ENCODE peak calls at places on chromosomes 5 and 9, in five cellular contexts. One of them, this sample, is unnamed.

GRCh38 chr5:138054863-138055558 is 22.1 kb upstream of the FAM13B start:
- DNase-seq in foreskin fibroblast: no peak
- DNase-seq in AG10803: no peak
- DNase-seq in HepG2: peak; percentile 22
- DNase-seq in lower lobe of right lung: no peak
- DNase-seq in this sample: no peak

GRCh38 chr9:33329996-33330395 is 39.7 kb downstream of the NFX1 start:
- DNase-seq in foreskin fibroblast: peak; percentile 70
- DNase-seq in lower lobe of right lung: no peak
- DNase-seq in AG10803: peak; percentile 10
- DNase-seq in HepG2: no peak
- DNase-seq in this sample: peak; percentile 65

GRCh38 chr5:171627936-171628335 is 157.7 kb upstream of the SMIM23 start:
- DNase-seq in foreskin fibroblast: no peak
- DNase-seq in AG10803: no peak
- DNase-seq in lower lobe of right lung: no peak
- DNase-seq in HepG2: no peak
- DNase-seq in this sample: no peak

GRCh38 chr9:128940271-128940921 is 7.0 kb downstream of the DOLK start:
- DNase-seq in HepG2: peak; percentile 18
- DNase-seq in foreskin fibroblast: no peak
- DNase-seq in AG10803: no peak
- DNase-seq in lower lobe of right lung: peak; percentile 36
- DNase-seq in this sample: no peak

GRCh38 chr9:79377315-79377855 is 194.4 kb upstream of the TLE4 start:
- DNase-seq in AG10803: peak; percentile 21
- DNase-seq in lower lobe of right lung: no peak
- DNase-seq in HepG2: no peak
- DNase-seq in foreskin fibroblast: no peak
- DNase-seq in this sample: no peak

GRCh38 chr5:153340139-153340538 is 150.3 kb upstream of the GRIA1 start:
- DNase-seq in foreskin fibroblast: no peak
- DNase-seq in AG10803: no peak
- DNase-seq in lower lobe of right lung: no peak
- DNase-seq in HepG2: no peak
- DNase-seq in this sample: no peak

GRCh38 chr9:68730570-68731227 is 25.7 kb downstream of the PIP5K1B start:
- DNase-seq in foreskin fibroblast: no peak
- DNase-seq in AG10803: no peak
- DNase-seq in lower lobe of right lung: no peak
- DNase-seq in HepG2: peak; percentile 63
- DNase-seq in this sample: no peak

GRCh38 chr5:169917425-169917824 is 62.9 kb downstream of the INSYN2B start:
- DNase-seq in foreskin fibroblast: no peak
- DNase-seq in AG10803: no peak
- DNase-seq in HepG2: no peak
- DNase-seq in lower lobe of right lung: no peak
- DNase-seq in this sample: no peak

GRCh38 chr5:6302684-6303083 is 75.7 kb downstream of the MED10 start:
- DNase-seq in foreskin fibroblast: no peak
- DNase-seq in lower lobe of right lung: no peak
- DNase-seq in HepG2: no peak
- DNase-seq in AG10803: no peak
- DNase-seq in this sample: no peak

GRCh38 chr5:2391566-2391965 is 359.9 kb downstream of the IRX2 start:
- DNase-seq in AG10803: no peak
- DNase-seq in lower lobe of right lung: no peak
- DNase-seq in HepG2: no peak
- DNase-seq in foreskin fibroblast: no peak
- DNase-seq in this sample: no peak

GRCh38 chr5:172499287-172499686 is 45.0 kb upstream of the SH3PXD2B start:
- DNase-seq in foreskin fibroblast: no peak
- DNase-seq in HepG2: no peak
- DNase-seq in AG10803: no peak
- DNase-seq in lower lobe of right lung: no peak
- DNase-seq in this sample: no peak

GRCh38 chr5:120228262-120229031 is 235.7 kb upstream of the PRR16 start:
- DNase-seq in HepG2: peak; percentile 1
- DNase-seq in AG10803: peak; percentile 13
- DNase-seq in foreskin fibroblast: no peak
- DNase-seq in lower lobe of right lung: no peak
- DNase-seq in this sample: no peak

GRCh38 chr9:68508547-68508946 is 32.1 kb downstream of the TMEM252 start:
- DNase-seq in AG10803: no peak
- DNase-seq in HepG2: no peak
- DNase-seq in lower lobe of right lung: no peak
- DNase-seq in foreskin fibroblast: no peak
- DNase-seq in this sample: no peak

GRCh38 chr5:100683881-100684280 is 148.7 kb downstream of the FAM174A start:
- DNase-seq in HepG2: no peak
- DNase-seq in lower lobe of right lung: no peak
- DNase-seq in AG10803: no peak
- DNase-seq in foreskin fibroblast: no peak
- DNase-seq in this sample: no peak

GRCh38 chr5:142866563-142867275 is 96.5 kb downstream of the ARHGAP26 start:
- DNase-seq in foreskin fibroblast: no peak
- DNase-seq in AG10803: peak; percentile 67
- DNase-seq in HepG2: peak; percentile 74
- DNase-seq in lower lobe of right lung: no peak
- DNase-seq in this sample: peak; percentile 59

GRCh38 chr5:14591548-14591947 is 10.0 kb downstream of the OTULINL start:
- DNase-seq in lower lobe of right lung: no peak
- DNase-seq in foreskin fibroblast: peak; percentile 64
- DNase-seq in AG10803: no peak
- DNase-seq in HepG2: no peak
- DNase-seq in this sample: peak; percentile 49

GRCh38 chr5:154858972-154859950 is 834 bp downstream of the CNOT8 start:
- DNase-seq in foreskin fibroblast: no peak
- DNase-seq in HepG2: no peak
- DNase-seq in AG10803: no peak
- DNase-seq in lower lobe of right lung: no peak
- DNase-seq in this sample: peak; percentile 21

GRCh38 chr9:68714416-68715180 is 9.6 kb downstream of the PIP5K1B start:
- DNase-seq in lower lobe of right lung: no peak
- DNase-seq in AG10803: no peak
- DNase-seq in foreskin fibroblast: no peak
- DNase-seq in HepG2: no peak
- DNase-seq in this sample: no peak

GRCh38 chr9:20863910-20864309 is 167.5 kb downstream of the HACD4 start:
- DNase-seq in HepG2: no peak
- DNase-seq in lower lobe of right lung: no peak
- DNase-seq in foreskin fibroblast: no peak
- DNase-seq in AG10803: no peak
- DNase-seq in this sample: no peak

GRCh38 chr9:37897665-37898064 is 6.3 kb downstream of the SLC25A51 start:
- DNase-seq in lower lobe of right lung: no peak
- DNase-seq in foreskin fibroblast: no peak
- DNase-seq in AG10803: no peak
- DNase-seq in HepG2: no peak
- DNase-seq in this sample: peak; percentile 44

GRCh38 chr5:138467711-138468132 is 2.4 kb downstream of the EGR1 start:
- DNase-seq in lower lobe of right lung: peak; percentile 47
- DNase-seq in foreskin fibroblast: no peak
- DNase-seq in AG10803: peak; percentile 63
- DNase-seq in HepG2: no peak
- DNase-seq in this sample: no peak

GRCh38 chr5:123868267-123868666 is 356.3 kb downstream of the CSNK1G3 start:
- DNase-seq in lower lobe of right lung: no peak
- DNase-seq in AG10803: no peak
- DNase-seq in foreskin fibroblast: no peak
- DNase-seq in HepG2: no peak
- DNase-seq in this sample: peak; percentile 5

GRCh38 chr5:160233215-160233614 is 3.9 kb downstream of the FABP6 start:
- DNase-seq in lower lobe of right lung: no peak
- DNase-seq in foreskin fibroblast: peak; percentile 4
- DNase-seq in HepG2: no peak
- DNase-seq in AG10803: peak; percentile 31
- DNase-seq in this sample: no peak

GRCh38 chr9:127945338-127945737 is 7.7 kb upstream of the DPM2 start:
- DNase-seq in AG10803: no peak
- DNase-seq in HepG2: no peak
- DNase-seq in lower lobe of right lung: no peak
- DNase-seq in foreskin fibroblast: no peak
- DNase-seq in this sample: no peak

DNA sequence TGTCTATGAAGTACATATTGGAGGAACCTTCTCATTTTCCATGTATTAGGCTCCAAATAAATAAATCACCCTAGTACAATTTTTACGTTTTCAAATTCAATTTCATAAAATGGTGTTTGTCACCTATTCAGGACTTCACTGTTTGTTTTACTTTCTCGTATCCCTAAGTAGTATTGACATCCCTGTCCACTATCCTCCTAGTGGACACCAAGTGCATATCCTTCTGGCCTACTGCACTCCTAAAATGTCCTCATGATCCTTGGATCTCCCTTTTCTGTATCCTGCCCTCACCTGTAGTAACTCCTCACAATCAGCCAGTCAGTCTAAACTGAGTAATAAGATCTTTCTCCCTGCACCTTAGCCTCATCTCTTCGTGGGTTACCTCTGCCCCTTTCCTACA is 539.9 kb downstream of the DMRTA1 start:
- DNase-seq in AG10803: no peak
- DNase-seq in HepG2: no peak
- DNase-seq in foreskin fibroblast: no peak
- DNase-seq in lower lobe of right lung: no peak
- DNase-seq in this sample: no peak
- TF ChIP-seq CTCF in AG10803: no peak
- TF ChIP-seq CTCF in HepG2: no peak
- TF ChIP-seq CTCF in foreskin fibroblast: no peak
- TF ChIP-seq CTCF in lower lobe of right lung: no peak
- TF ChIP-seq CTCF in this sample: no peak

GRCh38 chr5:92222449-92222848 is 839.3 kb upstream of the ARRDC3 start:
- DNase-seq in foreskin fibroblast: peak; percentile 5
- DNase-seq in AG10803: no peak
- DNase-seq in HepG2: no peak
- DNase-seq in lower lobe of right lung: no peak
- DNase-seq in this sample: no peak
- TF ChIP-seq CTCF in foreskin fibroblast: peak; percentile 19
- TF ChIP-seq CTCF in AG10803: no peak
- TF ChIP-seq CTCF in HepG2: no peak
- TF ChIP-seq CTCF in lower lobe of right lung: no peak
- TF ChIP-seq CTCF in this sample: peak; percentile 13

GRCh38 chr5:1009359-1010180 is 968 bp downstream of the NKD2 start:
- DNase-seq in lower lobe of right lung: peak; percentile 30
- DNase-seq in foreskin fibroblast: no peak
- DNase-seq in HepG2: no peak
- DNase-seq in AG10803: no peak
- DNase-seq in this sample: no peak

GRCh38 chr5:1010641-1011046 is 2.0 kb downstream of the NKD2 start:
- DNase-seq in foreskin fibroblast: no peak
- DNase-seq in HepG2: no peak
- DNase-seq in AG10803: no peak
- DNase-seq in lower lobe of right lung: peak; percentile 42
- DNase-seq in this sample: no peak

GRCh38 chr5:1011226-1011631 is 2.6 kb downstream of the NKD2 start:
- DNase-seq in HepG2: peak; percentile 38
- DNase-seq in lower lobe of right lung: peak; percentile 56
- DNase-seq in AG10803: no peak
- DNase-seq in foreskin fibroblast: no peak
- DNase-seq in this sample: no peak

GRCh38 chr5:1008451-1009358 is at the start of gene NKD2:
- DNase-seq in HepG2: no peak
- DNase-seq in foreskin fibroblast: no peak
- DNase-seq in lower lobe of right lung: peak; percentile 51
- DNase-seq in AG10803: no peak
- DNase-seq in this sample: no peak

GRCh38 chr5:1010181-1010510 is 1.5 kb downstream of the NKD2 start:
- DNase-seq in foreskin fibroblast: no peak
- DNase-seq in HepG2: peak; percentile 56
- DNase-seq in lower lobe of right lung: peak; percentile 15
- DNase-seq in AG10803: no peak
- DNase-seq in this sample: peak; percentile 14
- TF ChIP-seq CTCF in foreskin fibroblast: no peak
- TF ChIP-seq CTCF in HepG2: peak; percentile 60
- TF ChIP-seq CTCF in lower lobe of right lung: no peak
- TF ChIP-seq CTCF in AG10803: no peak
- TF ChIP-seq CTCF in this sample: peak; percentile 20

GRCh38 chr5:135289651-135290050 is 109.4 kb downstream of the MACROH2A1 start:
- DNase-seq in HepG2: no peak
- DNase-seq in AG10803: no peak
- DNase-seq in foreskin fibroblast: no peak
- DNase-seq in lower lobe of right lung: no peak
- DNase-seq in this sample: peak; percentile 22

GRCh38 chr5:135287551-135287950 is 111.5 kb downstream of the MACROH2A1 start:
- DNase-seq in HepG2: no peak
- DNase-seq in AG10803: no peak
- DNase-seq in foreskin fibroblast: no peak
- DNase-seq in lower lobe of right lung: no peak
- DNase-seq in this sample: no peak
- TF ChIP-seq CTCF in HepG2: no peak
- TF ChIP-seq CTCF in AG10803: no peak
- TF ChIP-seq CTCF in foreskin fibroblast: no peak
- TF ChIP-seq CTCF in lower lobe of right lung: no peak
- TF ChIP-seq CTCF in this sample: no peak